ENCODE peak calls at places on chromosomes 13 and 19, in eight cellular contexts. T is HFFc6; D is CD4-positive, alpha-beta T cell; G is H9; J is activated CD4-positive, alpha-beta memory T cell treated with anti-CD3 and anti-CD28 coated beads, Interleukin-2, amount 10 ng/mL, durations not matched to agents 7 days and 5 days; V is DMS 273 treated with DMSO at 0.1 percent for 48 hours; M is fibroblast of lung; S is iPS DF 19.7. L is an unnamed sample.
A peak's percentile ranks its signal among the peaks of the same experiment; 100 is the strongest.

GRCh38 chr19:33755314-33756020 is 41.2 kb upstream of the KCTD15 start:
- DNase-seq in T (no peak), D (no peak), G (no peak), J (no peak), V (no peak), M (no peak), S (no peak), L (peak; percentile 43)

GRCh38 chr19:19662866-19663291 is 597 bp downstream of the ATP13A1 start:
- DNase-seq in T (no peak), D (no peak), G (no peak), J (no peak), V (no peak), M (no peak), S (no peak), L (no peak)

GRCh38 chr19:2422951-2423880 is 4.2 kb downstream of the TIMM13 start:
- DNase-seq in T (no peak), D (no peak), G (no peak), J (no peak), V (no peak), M (peak; percentile 30), S (no peak), L (peak; percentile 59)

GRCh38 chr19:13640611-13641010 is 123.7 kb upstream of the MRI1 start:
- DNase-seq in T (no peak), D (no peak), G (no peak), J (no peak), V (peak; percentile 57), M (no peak), S (no peak), L (no peak)

GRCh38 chr19:12052057-12052570 is 647 bp downstream of the ZNF878 start:
- DNase-seq in T (peak; percentile 21), D (no peak), G (no peak), J (no peak), V (no peak), M (no peak), S (no peak), L (peak; percentile 43)

GRCh38 chr19:5298502-5298901 is 42.1 kb downstream of the PTPRS start:
- DNase-seq in T (no peak), D (no peak), G (no peak), J (no peak), V (no peak), M (no peak), S (no peak), L (no peak)

GRCh38 chr13:48123827-48124226 is 28.9 kb upstream of the MED4 start:
- DNase-seq in T (no peak), D (no peak), G (no peak), J (no peak), V (no peak), M (no peak), S (no peak), L (no peak)

GRCh38 chr19:17337675-17338439 is 504 bp downstream of the GTPBP3 start:
- DNase-seq in T (no peak), D (no peak), G (no peak), J (peak; percentile 52), V (no peak), M (no peak), S (no peak), L (peak; percentile 84)

GRCh38 chr19:8240274-8241229 is 31.4 kb downstream of the CERS4 start:
- DNase-seq in T (peak; percentile 82), D (peak; percentile 22), G (peak; percentile 81), J (peak; percentile 64), V (peak; percentile 92), M (peak; percentile 95), S (no peak), L (peak; percentile 95)

GRCh38 chr13:21081926-21082325 is 20.5 kb upstream of the LATS2 start:
- DNase-seq in T (no peak), D (no peak), G (no peak), J (no peak), V (no peak), M (no peak), S (no peak), L (no peak)

GRCh38 chr19:38977445-38978314 is 2.1 kb upstream of the FBXO17 start:
- DNase-seq in T (peak; percentile 36), D (no peak), G (no peak), J (peak; percentile 69), V (no peak), M (no peak), S (no peak), L (no peak)

GRCh38 chr13:32940601-32941000 is 75.6 kb upstream of the KL start:
- DNase-seq in T (no peak), D (no peak), G (no peak), J (no peak), V (peak; percentile 4), M (peak; percentile 45), S (no peak), L (no peak)

GRCh38 chr19:45187421-45188100 is 9.0 kb downstream of the BLOC1S3 start:
- DNase-seq in T (no peak), D (no peak), G (peak; percentile 63), J (peak; percentile 36), V (no peak), M (no peak), S (no peak), L (peak; percentile 93)

GRCh38 chr19:11091343-11092153 is 2.3 kb downstream of the LDLR start:
- DNase-seq in T (peak; percentile 95), D (peak; percentile 62), G (no peak), J (peak; percentile 69), V (no peak), M (peak; percentile 83), S (no peak), L (peak; percentile 39)

GRCh38 chr19:7851623-7852500 is 21.8 kb downstream of the EVI5L start:
- DNase-seq in T (no peak), D (no peak), G (no peak), J (no peak), V (no peak), M (no peak), S (no peak), L (peak; percentile 65)

GRCh38 chr13:99733346-99733745 is 232.1 kb downstream of the TM9SF2 start:
- DNase-seq in T (no peak), D (no peak), G (no peak), J (no peak), V (no peak), M (no peak), S (no peak), L (no peak)

GRCh38 chr19:32453736-32454135 is 48.2 kb downstream of the DPY19L3 start:
- DNase-seq in T (no peak), D (no peak), G (no peak), J (no peak), V (no peak), M (peak; percentile 72), S (no peak), L (no peak)

GRCh38 chr19:15428956-15429824 is 10.4 kb upstream of the AKAP8L start:
- DNase-seq in T (no peak), D (no peak), G (no peak), J (no peak), V (no peak), M (no peak), S (no peak), L (no peak)

GRCh38 chr19:3768015-3768747 is 3.8 kb downstream of the RAX2 start:
- DNase-seq in T (no peak), D (no peak), G (no peak), J (no peak), V (no peak), M (no peak), S (no peak), L (peak; percentile 52)

GRCh38 chr13:45446181-45446580 is 18.6 kb upstream of the COG3 start:
- DNase-seq in T (peak; percentile 76), D (no peak), G (no peak), J (no peak), V (no peak), M (peak; percentile 4), S (no peak), L (no peak)

GRCh38 chr19:4042731-4043082 is 24.0 kb downstream of the ZBTB7A start:
- DNase-seq in T (no peak), D (no peak), G (no peak), J (no peak), V (no peak), M (no peak), S (no peak), L (peak; percentile 80)

GRCh38 chr13:110913322-110913721 is 1.5 kb downstream of the ANKRD10 start:
- DNase-seq in T (no peak), D (no peak), G (no peak), J (peak; percentile 28), V (no peak), M (peak; percentile 17), S (no peak), L (peak; percentile 16)

GRCh38 chr13:24894972-24895300 is 131.0 kb downstream of the RNF17 start:
- DNase-seq in T (no peak), D (no peak), G (peak; percentile 41), J (no peak), V (no peak), M (no peak), S (no peak), L (peak; percentile 32)